ENCODE peak calls at places on chromosomes 16 and 17, in eight cellular contexts. S is spleen, V is neural crest cell, Y is upper lobe of right lung, C is uterus, L is nephron progenitor cell, A is H9, X is epithelial cell of proximal tubule. F is an unnamed sample.

GRCh38 chr17:2187758-2188157 is 115.8 kb downstream of the SMG6 start:
- DNase-seq in Y (no peak), A (no peak), V (no peak), L (no peak), X (no peak), C (no peak), S (no peak), F (no peak)

GRCh38 chr17:44919885-44920564 is 4.7 kb upstream of the GFAP start:
- DNase-seq in L (peak; percentile 77), A (peak; percentile 94), S (peak; percentile 89), Y (peak; percentile 87), X (no peak), V (peak; percentile 60), C (peak; percentile 79), F (peak; percentile 87)

GRCh38 chr17:77145635-77146632 is 5.2 kb downstream of the SEC14L1 start:
- DNase-seq in A (peak; percentile 66), L (peak; percentile 40), Y (peak; percentile 79), V (no peak), S (peak; percentile 81), X (peak; percentile 46), C (no peak), F (peak; percentile 92)

GRCh38 chr16:16073884-16074781 is 124.7 kb downstream of the ABCC1 start:
- DNase-seq in A (peak; percentile 61), L (peak; percentile 56), V (no peak), S (no peak), Y (peak; percentile 77), X (peak; percentile 74), C (no peak), F (peak; percentile 42)

GRCh38 chr17:2063306-2064146 is 8.6 kb downstream of the HIC1 start:
- DNase-seq in X (no peak), Y (no peak), S (no peak), L (no peak), C (peak; percentile 71), V (no peak), A (no peak), F (no peak)

GRCh38 chr16:28981517-28981916 is 3.3 kb upstream of the LAT start:
- DNase-seq in V (peak; percentile 37), L (peak; percentile 45), X (no peak), A (peak; percentile 63), S (no peak), Y (no peak), C (no peak), F (no peak)

GRCh38 chr17:17729620-17730249 is 48.5 kb downstream of the RAI1 start:
- DNase-seq in C (no peak), A (peak; percentile 81), Y (no peak), V (no peak), L (peak; percentile 57), S (no peak), X (no peak), F (no peak)

GRCh38 chr17:82961366-82962162 is 117.8 kb upstream of the METRNL start:
- DNase-seq in V (no peak), Y (peak; percentile 60), X (no peak), A (peak; percentile 26), C (no peak), L (no peak), S (peak; percentile 65), F (peak; percentile 12)

GRCh38 chr16:59108374-59108773 is 374.3 kb upstream of the GOT2 start:
- DNase-seq in L (no peak), Y (no peak), V (no peak), C (no peak), A (no peak), S (no peak), X (no peak), F (no peak)

GRCh38 chr16:66057056-66057455 is 309.4 kb upstream of the CDH5 start:
- DNase-seq in S (no peak), L (no peak), Y (no peak), C (no peak), A (no peak), X (no peak), V (no peak), F (no peak)

GRCh38 chr16:9049241-9049640 is 42.2 kb upstream of the HAPSTR1 start:
- DNase-seq in S (no peak), Y (no peak), X (no peak), L (no peak), V (no peak), C (no peak), A (no peak), F (no peak)

GRCh38 chr16:31157136-31157535 is 7.3 kb upstream of the PRSS36 start:
- DNase-seq in S (no peak), X (no peak), V (no peak), C (no peak), L (no peak), A (no peak), Y (no peak), F (peak; percentile 62)

GRCh38 chr16:84851192-84852127 is 31.7 kb downstream of the CRISPLD2 start:
- DNase-seq in C (no peak), L (no peak), S (no peak), V (no peak), X (peak; percentile 77), Y (no peak), A (no peak), F (no peak)

GRCh38 chr16:87761020-87761506 is 4.7 kb downstream of the KLHDC4 start:
- DNase-seq in C (no peak), L (no peak), V (no peak), Y (no peak), A (no peak), X (no peak), S (no peak), F (no peak)

GRCh38 chr17:41967141-41967920 is 736 bp downstream of the CNP start:
- DNase-seq in L (no peak), S (peak; percentile 82), A (no peak), Y (no peak), X (no peak), C (no peak), V (peak; percentile 42), F (peak; percentile 76)

GRCh38 chr17:2171725-2172446 is 117.0 kb downstream of the HIC1 start:
- DNase-seq in V (no peak), Y (peak; percentile 83), S (no peak), C (peak; percentile 88), X (no peak), A (no peak), L (peak; percentile 38), F (peak; percentile 61)

GRCh38 chr17:27577124-27577761 is 53.7 kb upstream of the LGALS9 start:
- DNase-seq in L (peak; percentile 38), X (no peak), V (peak; percentile 13), S (no peak), A (peak; percentile 57), Y (no peak), C (no peak), F (peak; percentile 32)

GRCh38 chr17:64032081-64032480 is 11.6 kb upstream of the ICAM2 start:
- DNase-seq in A (peak; percentile 28), X (no peak), L (no peak), Y (peak; percentile 23), V (no peak), C (no peak), S (no peak), F (no peak)

GRCh38 chr17:57555636-57556175 is 189.4 kb downstream of the CCDC182 start:
- DNase-seq in V (no peak), X (no peak), Y (no peak), A (no peak), L (no peak), C (no peak), S (no peak), F (no peak)

GRCh38 chr16:27238016-27238587 is 30.5 kb downstream of the NSMCE1 start:
- DNase-seq in X (no peak), Y (peak; percentile 74), C (no peak), V (no peak), A (no peak), L (no peak), S (peak; percentile 90), F (no peak)

GRCh38 chr16:12340151-12340733 is 363.7 kb downstream of the SNX29 start:
- DNase-seq in Y (no peak), X (no peak), L (no peak), C (no peak), A (peak; percentile 77), S (no peak), V (no peak), F (peak; percentile 63)

GRCh38 chr16:603221-603620 is 13.4 kb downstream of the RAB40C start:
- DNase-seq in L (no peak), A (no peak), V (no peak), C (no peak), Y (no peak), S (no peak), X (no peak), F (no peak)

GRCh38 chr16:598823-599739 is 9.2 kb downstream of the RAB40C start:
- DNase-seq in A (no peak), S (no peak), Y (no peak), X (no peak), V (no peak), L (no peak), C (no peak), F (no peak)

GRCh38 chr16:596736-597060 is 6.8 kb downstream of the RAB40C start:
- DNase-seq in L (no peak), Y (no peak), A (no peak), V (no peak), X (no peak), S (no peak), C (no peak), F (no peak)

GRCh38 chr16:595942-596735 is 6.3 kb downstream of the RAB40C start:
- DNase-seq in Y (no peak), V (no peak), C (no peak), A (no peak), L (no peak), X (no peak), S (no peak), F (no peak)

DNA sequence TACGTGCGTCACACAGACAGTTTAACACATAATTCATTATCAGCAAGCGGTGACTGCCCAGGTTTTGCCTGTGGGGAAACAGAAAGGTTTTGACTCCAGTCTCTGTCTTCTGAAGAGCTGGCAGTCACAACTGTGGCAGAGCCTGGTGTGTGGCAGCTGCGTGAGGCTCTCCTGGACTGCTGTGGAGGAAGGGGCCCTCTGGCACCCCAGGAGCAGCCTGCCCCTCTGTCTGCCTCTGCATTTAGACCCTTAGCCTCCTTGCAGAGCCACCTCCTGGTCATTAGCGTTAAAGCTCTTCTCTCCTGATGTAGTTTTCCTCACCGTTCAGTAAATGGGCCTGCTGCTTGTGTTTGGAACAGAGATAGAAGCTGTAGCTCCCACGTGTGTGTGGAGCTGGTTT is 10.9 kb downstream of the RAB40C start:
- DNase-seq in V (no peak), X (no peak), Y (no peak), A (no peak), S (no peak), C (no peak), L (no peak), F (no peak)
- TF ChIP-seq CTCF in V (peak; percentile 41), X (peak; percentile 44), Y (no peak), A (peak; percentile 63), S (no peak), C (no peak), L (no peak), F (no peak)

GRCh38 chr17:32208436-32208835 is 57.2 kb upstream of the RHBDL3 start:
- DNase-seq in X (no peak), V (no peak), L (no peak), Y (no peak), A (no peak), S (no peak), C (no peak), F (no peak)
- TF ChIP-seq CTCF in X (no peak), V (no peak), L (no peak), Y (no peak), A (no peak), S (no peak), C (no peak), F (no peak)

GRCh38 chr16:47036201-47036600 is 62.7 kb upstream of the DNAJA2 start:
- DNase-seq in V (no peak), C (no peak), Y (no peak), L (no peak), S (peak; percentile 16), X (no peak), A (no peak), F (no peak)
- TF ChIP-seq CTCF in V (no peak), C (no peak), Y (no peak), L (no peak), S (no peak), X (no peak), A (no peak), F (no peak)

GRCh38 chr16:987846-988245 is 6.3 kb downstream of the SOX8 start:
- DNase-seq in S (no peak), V (no peak), C (no peak), Y (no peak), X (no peak), A (no peak), L (no peak), F (no peak)
- TF ChIP-seq CTCF in S (no peak), V (no peak), C (no peak), Y (no peak), X (no peak), A (no peak), L (no peak), F (no peak)